ENCODE peak calls at places on chromosomes 11 and 22, in nine cellular contexts. Q is MM.1S; X is right lobe of liver; F is CD8-positive, alpha-beta T cell; Y is spleen; S is pancreas; B is psoas muscle; L is endothelial cell of umbilical vein; Z is hepatocyte. U is an unnamed sample.

GRCh38 chr22:20203142-20204099 is 52.6 kb upstream of the CCDC188 start:
- DNase-seq in Q (no peak), X (peak; percentile 86), F (no peak), Y (no peak), S (peak; percentile 58), B (no peak), L (peak; percentile 22), Z (peak; percentile 82), U (no peak)

GRCh38 chr11:102486584-102486983 is 34.0 kb upstream of the TMEM123 start:
- DNase-seq in Q (no peak), X (no peak), F (no peak), Y (no peak), S (no peak), B (no peak), L (no peak), Z (no peak), U (no peak)

GRCh38 chr11:10117709-10118341 is 176.2 kb downstream of the SBF2 start:
- DNase-seq in Q (no peak), X (no peak), F (no peak), Y (no peak), S (no peak), B (no peak), L (peak; percentile 61), Z (no peak), U (no peak)

GRCh38 chr11:2290351-2290841 is 11.3 kb downstream of the C11orf21 start:
- DNase-seq in Q (no peak), X (peak; percentile 33), F (no peak), Y (peak; percentile 74), S (peak; percentile 40), B (no peak), L (no peak), Z (no peak), U (peak; percentile 31)

GRCh38 chr22:48090332-48090672 is 1327.9 kb downstream of the TBC1D22A start:
- DNase-seq in Q (no peak), X (no peak), F (no peak), Y (no peak), S (no peak), B (no peak), L (no peak), Z (no peak), U (no peak)

GRCh38 chr11:121451178-121451981 is 734 bp upstream of the SORL1 start:
- DNase-seq in Q (no peak), X (peak; percentile 73), F (no peak), Y (peak; percentile 85), S (peak; percentile 24), B (no peak), L (no peak), Z (peak; percentile 83), U (peak; percentile 87)

GRCh38 chr11:1160231-1161101 is 2.7 kb downstream of the MUC5AC start:
- DNase-seq in Q (no peak), X (peak; percentile 37), F (no peak), Y (peak; percentile 68), S (no peak), B (peak; percentile 11), L (no peak), Z (no peak), U (peak; percentile 46)

GRCh38 chr11:118343981-118344521 is at the start of gene CD3G:
- DNase-seq in Q (no peak), X (no peak), F (peak; percentile 60), Y (peak; percentile 84), S (no peak), B (no peak), L (no peak), Z (no peak), U (peak; percentile 50)

GRCh38 chr11:34480339-34480738 is 33.3 kb downstream of the ELF5 start:
- DNase-seq in Q (no peak), X (no peak), F (no peak), Y (no peak), S (no peak), B (no peak), L (no peak), Z (no peak), U (no peak)

GRCh38 chr11:17381156-17381555 is 7.3 kb downstream of the KCNJ11 start:
- DNase-seq in Q (no peak), X (no peak), F (no peak), Y (no peak), S (no peak), B (no peak), L (no peak), Z (no peak), U (no peak)

GRCh38 chr11:68229601-68230000 is 16.5 kb upstream of the KMT5B start:
- DNase-seq in Q (no peak), X (no peak), F (no peak), Y (no peak), S (no peak), B (no peak), L (no peak), Z (no peak), U (no peak)

GRCh38 chr11:118115048-118115447 is 28.3 kb upstream of the SMIM35 start:
- DNase-seq in Q (no peak), X (no peak), F (no peak), Y (no peak), S (no peak), B (no peak), L (no peak), Z (no peak), U (no peak)

GRCh38 chr11:75302346-75302745 is 49.1 kb downstream of the ARRB1 start:
- DNase-seq in Q (no peak), X (no peak), F (no peak), Y (no peak), S (no peak), B (peak; percentile 21), L (peak; percentile 34), Z (no peak), U (no peak)

GRCh38 chr22:39920134-39920743 is 19.4 kb downstream of the GRAP2 start:
- DNase-seq in Q (no peak), X (no peak), F (no peak), Y (no peak), S (no peak), B (no peak), L (no peak), Z (no peak), U (no peak)

GRCh38 chr11:100442017-100442416 is 245.1 kb upstream of the ARHGAP42 start:
- DNase-seq in Q (no peak), X (no peak), F (no peak), Y (no peak), S (no peak), B (no peak), L (no peak), Z (no peak), U (no peak)

GRCh38 chr11:119880143-119880542 is 151.1 kb upstream of the NECTIN1 start:
- DNase-seq in Q (no peak), X (no peak), F (no peak), Y (peak; percentile 54), S (no peak), B (no peak), L (no peak), Z (no peak), U (no peak)

GRCh38 chr11:116108161-116108560 is 603.9 kb upstream of the CADM1 start:
- DNase-seq in Q (no peak), X (no peak), F (no peak), Y (no peak), S (no peak), B (no peak), L (no peak), Z (no peak), U (no peak)

GRCh38 chr11:47253660-47254059 is 4.1 kb upstream of the NR1H3 start:
- DNase-seq in Q (no peak), X (no peak), F (no peak), Y (peak; percentile 49), S (no peak), B (no peak), L (no peak), Z (peak; percentile 63), U (no peak)
- H3K4me1 ChIP-seq in Q (no peaks in the 10 kb centered on the region), X (no peaks in the 10 kb centered on the region), F (peaks cover 6% of the 10 kb centered on the region), Y (peaks cover 63% of the 10 kb centered on the region), S (peaks cover 9% of the 10 kb centered on the region), B (peaks cover 20% of the 10 kb centered on the region), L (peaks cover 33% of the 10 kb centered on the region), Z (peaks cover 37% of the 10 kb centered on the region), U (peaks cover 38% of the 10 kb centered on the region)

GRCh38 chr11:86914836-86915519 is 40.2 kb downstream of the FZD4 start:
- DNase-seq in Q (no peak), X (no peak), F (no peak), Y (no peak), S (no peak), B (no peak), L (no peak), Z (no peak), U (no peak)
- TF ChIP-seq CTCF in Q (no peak), X (no peak), F (no peak), Y (no peak), S (no peak), B (no peak), L (no peak), Z (no peak), U (no peak)

DNA sequence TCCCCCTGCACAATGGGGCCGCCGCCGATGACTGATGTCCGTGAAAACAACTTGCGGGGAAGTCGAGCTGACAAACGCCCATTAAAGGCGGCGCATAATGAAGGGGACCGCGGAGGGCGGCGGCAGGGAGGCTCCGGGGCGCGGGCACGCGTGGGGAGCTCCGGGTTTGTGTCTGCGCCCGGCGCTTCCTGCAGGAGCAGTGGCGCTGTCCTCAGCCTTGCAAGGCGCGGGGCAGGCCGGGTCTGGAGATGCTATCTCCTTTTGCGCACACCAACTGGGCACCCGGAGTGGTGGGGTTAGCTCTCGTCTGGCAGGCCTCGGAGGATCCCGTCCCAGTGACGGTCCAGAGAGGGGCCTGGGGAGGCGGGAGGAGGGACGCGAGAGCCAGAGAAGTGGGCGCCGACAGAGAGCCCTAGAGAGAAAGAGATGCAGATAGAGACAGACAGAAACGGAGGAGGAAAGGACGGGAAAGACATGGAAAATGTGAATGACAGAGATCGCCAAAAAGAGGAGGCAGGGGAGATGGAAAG is 390 bp upstream of the FGF3 start:
- DNase-seq in Q (no peak), X (no peak), F (no peak), Y (no peak), S (no peak), B (no peak), L (no peak), Z (no peak), U (no peak)
- H3K4me3 ChIP-seq in Q (no peak overlapping the region), X (no peak overlapping the region), F (no peak overlapping the region), Y (no peak overlapping the region), S (no peak overlapping the region), B (no peak overlapping the region), L (no peak overlapping the region), Z (no peak overlapping the region), U (no peak overlapping the region)

GRCh38 chr22:30251661-30252226 is 5.2 kb upstream of the LIF start:
- DNase-seq in Q (no peak), X (no peak), F (no peak), Y (no peak), S (no peak), B (no peak), L (no peak), Z (no peak), U (peak; percentile 30)

GRCh38 chr22:30250039-30250565 is 3.5 kb upstream of the LIF start:
- DNase-seq in Q (no peak), X (no peak), F (no peak), Y (no peak), S (no peak), B (no peak), L (no peak), Z (no peak), U (no peak)

GRCh38 chr22:30249049-30250038 is 2.8 kb upstream of the LIF start:
- DNase-seq in Q (no peak), X (no peak), F (no peak), Y (no peak), S (no peak), B (peak; percentile 66), L (no peak), Z (peak; percentile 67), U (peak; percentile 65)

GRCh38 chr22:30252411-30253204 is 6.0 kb upstream of the LIF start:
- DNase-seq in Q (no peak), X (no peak), F (no peak), Y (peak; percentile 84), S (no peak), B (no peak), L (peak; percentile 4), Z (no peak), U (peak; percentile 73)

GRCh38 chr22:30250713-30251267 is 4.2 kb upstream of the LIF start:
- DNase-seq in Q (no peak), X (no peak), F (no peak), Y (no peak), S (no peak), B (no peak), L (no peak), Z (peak; percentile 48), U (no peak)
- H3K4me1 ChIP-seq in Q (no peaks in the 10 kb centered on the region), X (no peaks in the 10 kb centered on the region), F (peaks cover 22% of the 10 kb centered on the region), Y (peaks cover 87% of the 10 kb centered on the region), S (no peaks in the 10 kb centered on the region), B (peaks cover 4% of the 10 kb centered on the region), L (peaks cover 10% of the 10 kb centered on the region), Z (peaks cover 51% of the 10 kb centered on the region), U (peaks cover 48% of the 10 kb centered on the region)

U was measured in mucosa of descending colon.